ENCODE peak calls at places on chromosomes 12 and 14, in six cellular contexts. V, S, H, C, A and I are unnamed samples.

GRCh38 chr12:124435806-124436345 is 131.5 kb downstream of the NCOR2 start:
- DNase-seq in V (no peak), S (no peak), H (no peak), C (no peak), A (no peak), I (no peak)

GRCh38 chr14:93976477-93977057 is at the start of gene ASB2:
- DNase-seq in V (peak; percentile 84), S (peak; percentile 36), H (peak; percentile 64), C (peak; percentile 67), A (no peak), I (no peak)

GRCh38 chr14:91872517-91873470 is 5.5 kb upstream of the TC2N start:
- DNase-seq in V (peak; percentile 52), S (peak; percentile 29), H (no peak), C (peak; percentile 89), A (no peak), I (peak; percentile 73)

GRCh38 chr14:69712637-69713088 is 54.3 kb upstream of the SRSF5 start:
- DNase-seq in V (no peak), S (no peak), H (no peak), C (peak; percentile 82), A (peak; percentile 45), I (no peak)

GRCh38 chr12:63326260-63326659 is 175.3 kb upstream of the AVPR1A start:
- DNase-seq in V (no peak), S (no peak), H (no peak), C (no peak), A (no peak), I (no peak)

GRCh38 chr14:75675265-75675960 is 14.4 kb downstream of the TTLL5 start:
- DNase-seq in V (no peak), S (no peak), H (no peak), C (no peak), A (no peak), I (no peak)

GRCh38 chr12:45051490-45052105 is 699 bp upstream of the DBX2 start:
- DNase-seq in V (no peak), S (no peak), H (no peak), C (no peak), A (peak; percentile 7), I (no peak)

GRCh38 chr14:95413289-95414215 is 93.8 kb upstream of the CLMN start:
- DNase-seq in V (no peak), S (no peak), H (no peak), C (no peak), A (peak; percentile 12), I (no peak)

GRCh38 chr14:50351016-50351415 is 38.9 kb downstream of the DMAC2L start:
- DNase-seq in V (no peak), S (no peak), H (no peak), C (no peak), A (no peak), I (no peak)

GRCh38 chr12:127214196-127214595 is 1052.8 kb upstream of the TMEM132C start:
- DNase-seq in V (no peak), S (no peak), H (no peak), C (no peak), A (no peak), I (no peak)

GRCh38 chr12:40559865-40560264 is 132.4 kb upstream of the CNTN1 start:
- DNase-seq in V (no peak), S (no peak), H (peak; percentile 16), C (no peak), A (no peak), I (no peak)

GRCh38 chr12:29346764-29347421 is 34.1 kb downstream of the ERGIC2 start:
- DNase-seq in V (no peak), S (no peak), H (no peak), C (no peak), A (no peak), I (no peak)

GRCh38 chr12:30896461-30896860 is 30.1 kb upstream of the TSPAN11 start:
- DNase-seq in V (no peak), S (no peak), H (no peak), C (no peak), A (no peak), I (no peak)

GRCh38 chr14:38201137-38201828 is 6.4 kb upstream of the SSTR1 start:
- DNase-seq in V (no peak), S (no peak), H (no peak), C (no peak), A (no peak), I (no peak)

GRCh38 chr12:47491516-47491915 is 214.3 kb downstream of the RPAP3 start:
- DNase-seq in V (no peak), S (no peak), H (no peak), C (no peak), A (no peak), I (no peak)